ENCODE peak calls at places on chromosomes 5 and 9, in nine cellular contexts. One of them, this sample, is unnamed.
A peak's percentile ranks its signal among the peaks of the same experiment; 100 is the strongest.

GRCh38 chr5:110785356-110785755 is 46.5 kb downstream of the SLC25A46 start:
- DNase-seq in fibroblast of mammary gland: peak; percentile 97
- DNase-seq in GM13976: no peak
- DNase-seq in RWPE1: peak; percentile 21
- DNase-seq in AG10803: no peak
- DNase-seq in neural crest cell: no peak
- DNase-seq in mesothelial cell of epicardium: no peak
- DNase-seq in CD8-positive, alpha-beta T cell: no peak
- DNase-seq in left ventricle myocardium inferior: no peak
- DNase-seq in this sample: no peak

GRCh38 chr5:143471041-143471509 is 67.6 kb upstream of the NR3C1 start:
- DNase-seq in fibroblast of mammary gland: peak; percentile 79
- DNase-seq in GM13976: no peak
- DNase-seq in RWPE1: no peak
- DNase-seq in AG10803: peak; percentile 66
- DNase-seq in neural crest cell: no peak
- DNase-seq in mesothelial cell of epicardium: no peak
- DNase-seq in CD8-positive, alpha-beta T cell: no peak
- DNase-seq in left ventricle myocardium inferior: no peak
- DNase-seq in this sample: no peak

GRCh38 chr5:115262066-115262404 is 642 bp downstream of the PGGT1B start:
- DNase-seq in fibroblast of mammary gland: no peak
- DNase-seq in GM13976: no peak
- DNase-seq in RWPE1: peak; percentile 37
- DNase-seq in AG10803: peak; percentile 10
- DNase-seq in neural crest cell: no peak
- DNase-seq in mesothelial cell of epicardium: no peak
- DNase-seq in CD8-positive, alpha-beta T cell: no peak
- DNase-seq in left ventricle myocardium inferior: no peak
- DNase-seq in this sample: no peak

GRCh38 chr5:91212336-91213092 is 170.6 kb downstream of the ARRDC3 start:
- DNase-seq in fibroblast of mammary gland: peak; percentile 99
- DNase-seq in GM13976: no peak
- DNase-seq in RWPE1: peak; percentile 30
- DNase-seq in AG10803: peak; percentile 98
- DNase-seq in neural crest cell: no peak
- DNase-seq in mesothelial cell of epicardium: peak; percentile 39
- DNase-seq in CD8-positive, alpha-beta T cell: no peak
- DNase-seq in left ventricle myocardium inferior: no peak
- DNase-seq in this sample: no peak

GRCh38 chr5:16540421-16540820 is 74.8 kb upstream of the ZNF622 start:
- DNase-seq in fibroblast of mammary gland: peak; percentile 90
- DNase-seq in GM13976: no peak
- DNase-seq in RWPE1: peak; percentile 52
- DNase-seq in AG10803: peak; percentile 87
- DNase-seq in neural crest cell: no peak
- DNase-seq in mesothelial cell of epicardium: no peak
- DNase-seq in CD8-positive, alpha-beta T cell: no peak
- DNase-seq in left ventricle myocardium inferior: no peak
- DNase-seq in this sample: no peak

GRCh38 chr9:127796899-127797370 is 5.7 kb upstream of the FPGS start:
- DNase-seq in fibroblast of mammary gland: no peak
- DNase-seq in GM13976: no peak
- DNase-seq in RWPE1: no peak
- DNase-seq in AG10803: no peak
- DNase-seq in neural crest cell: no peak
- DNase-seq in mesothelial cell of epicardium: no peak
- DNase-seq in CD8-positive, alpha-beta T cell: no peak
- DNase-seq in left ventricle myocardium inferior: no peak
- DNase-seq in this sample: no peak

GRCh38 chr5:7474821-7475403 is 79.0 kb downstream of the ADCY2 start:
- DNase-seq in fibroblast of mammary gland: no peak
- DNase-seq in GM13976: no peak
- DNase-seq in RWPE1: no peak
- DNase-seq in AG10803: no peak
- DNase-seq in neural crest cell: no peak
- DNase-seq in mesothelial cell of epicardium: no peak
- DNase-seq in CD8-positive, alpha-beta T cell: no peak
- DNase-seq in left ventricle myocardium inferior: no peak
- DNase-seq in this sample: no peak

GRCh38 chr5:158212915-158213314 is 354.0 kb upstream of the CLINT1 start:
- DNase-seq in fibroblast of mammary gland: no peak
- DNase-seq in GM13976: no peak
- DNase-seq in RWPE1: peak; percentile 25
- DNase-seq in AG10803: no peak
- DNase-seq in neural crest cell: no peak
- DNase-seq in mesothelial cell of epicardium: no peak
- DNase-seq in CD8-positive, alpha-beta T cell: no peak
- DNase-seq in left ventricle myocardium inferior: no peak
- DNase-seq in this sample: no peak

GRCh38 chr5:81105261-81105877 is 127.8 kb upstream of the CKMT2 start:
- DNase-seq in fibroblast of mammary gland: no peak
- DNase-seq in GM13976: no peak
- DNase-seq in RWPE1: no peak
- DNase-seq in AG10803: no peak
- DNase-seq in neural crest cell: no peak
- DNase-seq in mesothelial cell of epicardium: no peak
- DNase-seq in CD8-positive, alpha-beta T cell: no peak
- DNase-seq in left ventricle myocardium inferior: no peak
- DNase-seq in this sample: no peak

GRCh38 chr9:89626741-89627265 is 22.0 kb downstream of the GADD45G start:
- DNase-seq in fibroblast of mammary gland: no peak
- DNase-seq in GM13976: no peak
- DNase-seq in RWPE1: no peak
- DNase-seq in AG10803: no peak
- DNase-seq in neural crest cell: no peak
- DNase-seq in mesothelial cell of epicardium: no peak
- DNase-seq in CD8-positive, alpha-beta T cell: no peak
- DNase-seq in left ventricle myocardium inferior: no peak
- DNase-seq in this sample: peak; percentile 8

GRCh38 chr9:89622933-89623861 is 18.4 kb downstream of the GADD45G start:
- DNase-seq in fibroblast of mammary gland: no peak
- DNase-seq in GM13976: no peak
- DNase-seq in RWPE1: no peak
- DNase-seq in AG10803: no peak
- DNase-seq in neural crest cell: peak; percentile 18
- DNase-seq in mesothelial cell of epicardium: no peak
- DNase-seq in CD8-positive, alpha-beta T cell: no peak
- DNase-seq in left ventricle myocardium inferior: no peak
- DNase-seq in this sample: no peak

GRCh38 chr9:89621676-89622075 is 16.9 kb downstream of the GADD45G start:
- DNase-seq in fibroblast of mammary gland: no peak
- DNase-seq in GM13976: no peak
- DNase-seq in RWPE1: no peak
- DNase-seq in AG10803: no peak
- DNase-seq in neural crest cell: no peak
- DNase-seq in mesothelial cell of epicardium: no peak
- DNase-seq in CD8-positive, alpha-beta T cell: no peak
- DNase-seq in left ventricle myocardium inferior: no peak
- DNase-seq in this sample: no peak

GRCh38 chr9:89625721-89626687 is 21.2 kb downstream of the GADD45G start:
- DNase-seq in fibroblast of mammary gland: no peak
- DNase-seq in GM13976: no peak
- DNase-seq in RWPE1: no peak
- DNase-seq in AG10803: no peak
- DNase-seq in neural crest cell: no peak
- DNase-seq in mesothelial cell of epicardium: no peak
- DNase-seq in CD8-positive, alpha-beta T cell: no peak
- DNase-seq in left ventricle myocardium inferior: no peak
- DNase-seq in this sample: no peak

GRCh38 chr9:89623925-89624420 is 19.2 kb downstream of the GADD45G start:
- DNase-seq in fibroblast of mammary gland: no peak
- DNase-seq in GM13976: no peak
- DNase-seq in RWPE1: no peak
- DNase-seq in AG10803: no peak
- DNase-seq in neural crest cell: no peak
- DNase-seq in mesothelial cell of epicardium: no peak
- DNase-seq in CD8-positive, alpha-beta T cell: no peak
- DNase-seq in left ventricle myocardium inferior: peak; percentile 44
- DNase-seq in this sample: peak; percentile 35
- TF ChIP-seq CTCF in fibroblast of mammary gland: no peak
- TF ChIP-seq CTCF in GM13976: no peak
- TF ChIP-seq CTCF in RWPE1: no peak
- TF ChIP-seq CTCF in AG10803: no peak
- TF ChIP-seq CTCF in neural crest cell: no peak
- TF ChIP-seq CTCF in mesothelial cell of epicardium: no peak
- TF ChIP-seq CTCF in CD8-positive, alpha-beta T cell: no peak
- TF ChIP-seq CTCF in left ventricle myocardium inferior: peak; percentile 21
- TF ChIP-seq CTCF in this sample: no peak

GRCh38 chr5:1930880-1931589 is 48.3 kb upstream of the IRX4 start:
- DNase-seq in fibroblast of mammary gland: no peak
- DNase-seq in GM13976: no peak
- DNase-seq in RWPE1: peak; percentile 27
- DNase-seq in AG10803: no peak
- DNase-seq in neural crest cell: peak; percentile 35
- DNase-seq in mesothelial cell of epicardium: peak; percentile 70
- DNase-seq in CD8-positive, alpha-beta T cell: no peak
- DNase-seq in left ventricle myocardium inferior: peak; percentile 37
- DNase-seq in this sample: no peak
- TF ChIP-seq CTCF in fibroblast of mammary gland: no peak
- TF ChIP-seq CTCF in GM13976: no peak
- TF ChIP-seq CTCF in RWPE1: no peak
- TF ChIP-seq CTCF in AG10803: no peak
- TF ChIP-seq CTCF in neural crest cell: no peak
- TF ChIP-seq CTCF in mesothelial cell of epicardium: no peak
- TF ChIP-seq CTCF in CD8-positive, alpha-beta T cell: no peak
- TF ChIP-seq CTCF in left ventricle myocardium inferior: no peak
- TF ChIP-seq CTCF in this sample: no peak

GRCh38 chr9:99234618-99235017 is 12.5 kb downstream of the SEC61B start:
- DNase-seq in fibroblast of mammary gland: no peak
- DNase-seq in GM13976: no peak
- DNase-seq in RWPE1: no peak
- DNase-seq in AG10803: no peak
- DNase-seq in neural crest cell: no peak
- DNase-seq in mesothelial cell of epicardium: no peak
- DNase-seq in CD8-positive, alpha-beta T cell: no peak
- DNase-seq in left ventricle myocardium inferior: no peak
- DNase-seq in this sample: no peak

GRCh38 chr9:99235069-99235468 is 13.0 kb downstream of the SEC61B start:
- DNase-seq in fibroblast of mammary gland: no peak
- DNase-seq in GM13976: no peak
- DNase-seq in RWPE1: no peak
- DNase-seq in AG10803: no peak
- DNase-seq in neural crest cell: no peak
- DNase-seq in mesothelial cell of epicardium: no peak
- DNase-seq in CD8-positive, alpha-beta T cell: no peak
- DNase-seq in left ventricle myocardium inferior: no peak
- DNase-seq in this sample: no peak

GRCh38 chr9:99237356-99237755 is 15.3 kb downstream of the SEC61B start:
- DNase-seq in fibroblast of mammary gland: no peak
- DNase-seq in GM13976: no peak
- DNase-seq in RWPE1: no peak
- DNase-seq in AG10803: no peak
- DNase-seq in neural crest cell: no peak
- DNase-seq in mesothelial cell of epicardium: no peak
- DNase-seq in CD8-positive, alpha-beta T cell: no peak
- DNase-seq in left ventricle myocardium inferior: no peak
- DNase-seq in this sample: no peak

GRCh38 chr9:99235874-99236627 is 14.0 kb downstream of the SEC61B start:
- DNase-seq in fibroblast of mammary gland: no peak
- DNase-seq in GM13976: peak; percentile 58
- DNase-seq in RWPE1: no peak
- DNase-seq in AG10803: no peak
- DNase-seq in neural crest cell: no peak
- DNase-seq in mesothelial cell of epicardium: no peak
- DNase-seq in CD8-positive, alpha-beta T cell: no peak
- DNase-seq in left ventricle myocardium inferior: no peak
- DNase-seq in this sample: no peak

DNA sequence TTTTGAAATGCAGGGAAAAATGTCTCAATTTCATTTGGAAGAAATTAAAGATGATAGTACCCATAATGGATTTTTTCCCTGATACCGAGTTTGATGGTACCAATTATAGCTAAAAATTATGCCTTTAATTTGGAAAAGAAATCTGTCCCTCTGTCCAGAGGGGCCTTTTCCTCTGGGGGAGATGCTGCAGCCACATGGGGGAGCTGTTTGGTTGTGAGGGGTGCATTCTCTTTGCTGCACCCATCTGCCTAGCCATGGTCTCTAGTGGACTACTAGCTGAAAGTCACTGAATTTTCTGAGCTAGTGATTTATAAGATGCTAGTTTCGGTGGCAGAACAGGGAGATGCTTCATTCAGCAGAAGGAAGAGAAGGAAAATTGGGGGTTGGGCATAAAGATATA is 9.6 kb downstream of the SEC61B start:
- DNase-seq in fibroblast of mammary gland: peak; percentile 22
- DNase-seq in GM13976: peak; percentile 44
- DNase-seq in RWPE1: peak; percentile 32
- DNase-seq in AG10803: peak; percentile 17
- DNase-seq in neural crest cell: peak; percentile 9
- DNase-seq in mesothelial cell of epicardium: no peak
- DNase-seq in CD8-positive, alpha-beta T cell: no peak
- DNase-seq in left ventricle myocardium inferior: no peak
- DNase-seq in this sample: no peak
- TF ChIP-seq CTCF in fibroblast of mammary gland: peak; percentile 65
- TF ChIP-seq CTCF in GM13976: peak; percentile 82
- TF ChIP-seq CTCF in RWPE1: peak; percentile 38
- TF ChIP-seq CTCF in AG10803: peak; percentile 63
- TF ChIP-seq CTCF in neural crest cell: peak; percentile 53
- TF ChIP-seq CTCF in mesothelial cell of epicardium: no peak
- TF ChIP-seq CTCF in CD8-positive, alpha-beta T cell: peak; percentile 47
- TF ChIP-seq CTCF in left ventricle myocardium inferior: peak; percentile 63
- TF ChIP-seq CTCF in this sample: peak; percentile 49

DNA sequence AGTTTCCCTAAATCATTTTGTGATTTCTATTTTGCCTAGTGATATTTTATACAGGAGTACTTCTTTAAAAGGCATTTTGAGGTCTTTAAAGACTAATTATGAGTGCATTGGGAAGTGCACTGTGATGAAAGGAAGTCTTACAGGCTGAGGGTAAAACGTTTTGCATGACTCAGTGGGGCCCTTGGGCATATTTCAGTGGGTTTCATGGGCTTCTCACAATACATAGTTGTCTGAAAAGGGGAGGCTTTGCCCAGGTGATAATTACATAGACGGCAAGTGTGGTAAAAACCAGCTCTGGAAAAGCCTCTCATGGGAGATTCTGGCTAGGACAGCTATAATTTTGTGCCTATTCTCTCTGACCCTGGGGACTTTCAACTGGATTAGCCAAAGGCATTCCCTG is 387.2 kb downstream of the ARHGEF28 start:
- DNase-seq in fibroblast of mammary gland: no peak
- DNase-seq in GM13976: no peak
- DNase-seq in RWPE1: no peak
- DNase-seq in AG10803: no peak
- DNase-seq in neural crest cell: no peak
- DNase-seq in mesothelial cell of epicardium: no peak
- DNase-seq in CD8-positive, alpha-beta T cell: no peak
- DNase-seq in left ventricle myocardium inferior: no peak
- DNase-seq in this sample: no peak
- TF ChIP-seq CTCF in fibroblast of mammary gland: no peak
- TF ChIP-seq CTCF in GM13976: no peak
- TF ChIP-seq CTCF in RWPE1: no peak
- TF ChIP-seq CTCF in AG10803: no peak
- TF ChIP-seq CTCF in neural crest cell: no peak
- TF ChIP-seq CTCF in mesothelial cell of epicardium: no peak
- TF ChIP-seq CTCF in CD8-positive, alpha-beta T cell: no peak
- TF ChIP-seq CTCF in left ventricle myocardium inferior: no peak
- TF ChIP-seq CTCF in this sample: no peak

DNA sequence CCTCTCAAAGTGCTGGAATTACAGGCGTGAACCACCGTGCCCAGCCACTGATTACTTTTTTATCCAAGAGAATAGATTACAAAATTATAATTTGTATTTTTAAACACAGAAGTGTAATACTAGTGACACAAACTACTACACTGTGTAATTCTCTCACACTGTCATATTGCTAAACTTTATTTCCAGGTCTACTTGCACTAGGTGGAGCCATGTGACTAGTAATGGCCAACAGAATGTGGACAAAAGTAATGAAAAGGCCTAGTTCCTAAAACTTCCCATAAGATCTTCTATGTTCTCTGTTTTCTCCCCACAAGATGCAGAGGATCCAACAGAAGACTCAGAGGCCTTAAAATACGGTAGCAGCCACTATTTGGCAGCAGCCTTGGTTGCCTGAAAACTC is 27.3 kb downstream of the NADK2 start:
- DNase-seq in fibroblast of mammary gland: peak; percentile 8
- DNase-seq in GM13976: no peak
- DNase-seq in RWPE1: no peak
- DNase-seq in AG10803: no peak
- DNase-seq in neural crest cell: no peak
- DNase-seq in mesothelial cell of epicardium: no peak
- DNase-seq in CD8-positive, alpha-beta T cell: no peak
- DNase-seq in left ventricle myocardium inferior: no peak
- DNase-seq in this sample: no peak
- TF ChIP-seq CTCF in fibroblast of mammary gland: no peak
- TF ChIP-seq CTCF in GM13976: no peak
- TF ChIP-seq CTCF in RWPE1: no peak
- TF ChIP-seq CTCF in AG10803: no peak
- TF ChIP-seq CTCF in neural crest cell: no peak
- TF ChIP-seq CTCF in mesothelial cell of epicardium: no peak
- TF ChIP-seq CTCF in CD8-positive, alpha-beta T cell: no peak
- TF ChIP-seq CTCF in left ventricle myocardium inferior: peak; percentile 26
- TF ChIP-seq CTCF in this sample: no peak